ENCODE peak calls at places on chromosomes 11 and 22, in five cellular contexts. T, S, A, O and U are unnamed samples.

GRCh38 chr11:43735931-43736330 is 55.4 kb downstream of the HSD17B12 start:
- DNase-seq in T (no peak), S (no peak), A (no peak), O (no peak), U (no peak)

GRCh38 chr11:9351956-9352355 is 32.5 kb upstream of the IPO7 start:
- DNase-seq in T (no peak), S (no peak), A (peak; percentile 48), O (no peak), U (no peak)

GRCh38 chr22:17712441-17712840 is 61.8 kb downstream of the BID start:
- DNase-seq in T (no peak), S (no peak), A (peak; percentile 45), O (no peak), U (no peak)

GRCh38 chr22:43423046-43423445 is 11.2 kb downstream of the MPPED1 start:
- DNase-seq in T (no peak), S (no peak), A (no peak), O (no peak), U (no peak)

GRCh38 chr22:48075604-48076400 is 1313.4 kb downstream of the TBC1D22A start:
- DNase-seq in T (no peak), S (no peak), A (no peak), O (no peak), U (no peak)

GRCh38 chr22:20635227-20635591 is 127.8 kb downstream of the MED15 start:
- DNase-seq in T (no peak), S (no peak), A (no peak), O (no peak), U (no peak)

GRCh38 chr22:17095538-17095937 is 10.7 kb downstream of the IL17RA start:
- DNase-seq in T (no peak), S (no peak), A (no peak), O (no peak), U (no peak)

GRCh38 chr11:117387992-117388765 is 60.5 kb downstream of the CEP164 start:
- DNase-seq in T (peak; percentile 9), S (no peak), A (peak; percentile 53), O (no peak), U (no peak)

GRCh38 chr11:43574949-43575915 is 105.3 kb upstream of the HSD17B12 start:
- DNase-seq in T (peak; percentile 36), S (no peak), A (peak; percentile 70), O (peak; percentile 65), U (peak; percentile 45)

GRCh38 chr11:65872555-65873279 is at the start of gene EFEMP2:
- DNase-seq in T (no peak), S (no peak), A (peak; percentile 49), O (peak; percentile 73), U (no peak)

GRCh38 chr11:528815-529728 is 6.3 kb downstream of the HRAS start:
- DNase-seq in T (no peak), S (no peak), A (no peak), O (peak; percentile 6), U (no peak)

GRCh38 chr22:45013138-45013537 is 3.3 kb upstream of the PHF21B start:
- DNase-seq in T (no peak), S (no peak), A (no peak), O (no peak), U (no peak)

GRCh38 chr22:29190051-29190450 is 15.6 kb upstream of the EMID1 start:
- DNase-seq in T (no peak), S (no peak), A (no peak), O (no peak), U (no peak)

GRCh38 chr11:16737860-16738197 is 618 bp upstream of the C11orf58 start:
- DNase-seq in T (no peak), S (no peak), A (no peak), O (peak; percentile 28), U (no peak)

GRCh38 chr22:23315341-23315917 is 135.1 kb downstream of the BCR start:
- DNase-seq in T (peak; percentile 66), S (no peak), A (peak; percentile 82), O (peak; percentile 86), U (peak; percentile 58)

GRCh38 chr11:8357891-8358566 is 94.4 kb upstream of the LMO1 start:
- DNase-seq in T (no peak), S (no peak), A (no peak), O (no peak), U (peak; percentile 40)

GRCh38 chr11:8056810-8057463 is 24.1 kb upstream of the TUB start:
- DNase-seq in T (no peak), S (peak; percentile 4), A (peak; percentile 74), O (peak; percentile 85), U (no peak)

GRCh38 chr22:31607696-31608095 is 54.3 kb downstream of the PISD start:
- DNase-seq in T (no peak), S (no peak), A (no peak), O (no peak), U (no peak)

GRCh38 chr22:19903513-19903912 is 38.1 kb upstream of the COMT start:
- DNase-seq in T (no peak), S (no peak), A (no peak), O (no peak), U (no peak)

GRCh38 chr11:119618208-119618909 is 110.6 kb downstream of the NECTIN1 start:
- DNase-seq in T (no peak), S (no peak), A (no peak), O (no peak), U (peak; percentile 94)

GRCh38 chr11:95708681-95709080 is 80.9 kb downstream of the FAM76B start:
- DNase-seq in T (no peak), S (no peak), A (no peak), O (no peak), U (no peak)

GRCh38 chr22:23119492-23120414 is 22.0 kb downstream of the RSPH14 start:
- DNase-seq in T (peak; percentile 2), S (no peak), A (no peak), O (no peak), U (peak; percentile 45)

GRCh38 chr11:84558085-84558905 is 1068.8 kb downstream of the DLG2 start:
- DNase-seq in T (peak; percentile 34), S (peak; percentile 31), A (peak; percentile 48), O (peak; percentile 75), U (peak; percentile 74)

GRCh38 chr11:114132427-114132826 is 72.9 kb downstream of the ZBTB16 start:
- DNase-seq in T (no peak), S (no peak), A (no peak), O (no peak), U (peak; percentile 23)

GRCh38 chr11:19853016-19853415 is 140.4 kb downstream of the NAV2 start:
- DNase-seq in T (peak; percentile 27), S (no peak), A (no peak), O (no peak), U (no peak)

GRCh38 chr11:112889446-112889845 is 71.8 kb upstream of the NCAM1 start:
- DNase-seq in T (no peak), S (no peak), A (no peak), O (no peak), U (no peak)

GRCh38 chr11:47979378-47980092 is 824 bp upstream of the PTPRJ start:
- DNase-seq in T (no peak), S (no peak), A (peak; percentile 26), O (no peak), U (peak; percentile 94)

GRCh38 chr11:103924166-103925013 is 112.0 kb upstream of the DDI1 start:
- DNase-seq in T (no peak), S (no peak), A (no peak), O (no peak), U (no peak)

GRCh38 chr11:118872403-118872821 is 11.3 kb upstream of the CXCR5 start:
- DNase-seq in T (no peak), S (no peak), A (no peak), O (no peak), U (no peak)

GRCh38 chr22:40312050-40312449 is 34.2 kb upstream of the ADSL start:
- DNase-seq in T (no peak), S (no peak), A (no peak), O (no peak), U (no peak)

GRCh38 chr22:40310081-40310770 is 36.1 kb upstream of the ADSL start:
- DNase-seq in T (peak; percentile 77), S (no peak), A (peak; percentile 76), O (peak; percentile 61), U (peak; percentile 76)

GRCh38 chr22:40313007-40313406 is 33.3 kb upstream of the ADSL start:
- DNase-seq in T (no peak), S (no peak), A (no peak), O (no peak), U (no peak)

GRCh38 chr22:40308999-40309578 is 37.2 kb upstream of the ADSL start:
- DNase-seq in T (no peak), S (no peak), A (no peak), O (no peak), U (no peak)

GRCh38 chr22:40310771-40311120 is 35.6 kb upstream of the ADSL start:
- DNase-seq in T (no peak), S (no peak), A (no peak), O (no peak), U (no peak)
- H3K36me3 ChIP-seq in T (peaks cover 47% of the 10 kb centered on the region), S (peaks cover 5% of the 10 kb centered on the region), A (peaks cover 34% of the 10 kb centered on the region), O (no peaks in the 10 kb centered on the region), U (peaks cover 9% of the 10 kb centered on the region)

GRCh38 chr11:105741488-105742020 is 131.7 kb downstream of the GRIA4 start:
- DNase-seq in T (no peak), S (no peak), A (no peak), O (no peak), U (no peak)

GRCh38 chr11:105740164-105740903 is 130.5 kb downstream of the GRIA4 start:
- DNase-seq in T (no peak), S (no peak), A (no peak), O (no peak), U (no peak)

GRCh38 chr11:105734422-105734821 is 124.5 kb downstream of the GRIA4 start:
- DNase-seq in T (no peak), S (no peak), A (no peak), O (peak; percentile 23), U (no peak)

DNA sequence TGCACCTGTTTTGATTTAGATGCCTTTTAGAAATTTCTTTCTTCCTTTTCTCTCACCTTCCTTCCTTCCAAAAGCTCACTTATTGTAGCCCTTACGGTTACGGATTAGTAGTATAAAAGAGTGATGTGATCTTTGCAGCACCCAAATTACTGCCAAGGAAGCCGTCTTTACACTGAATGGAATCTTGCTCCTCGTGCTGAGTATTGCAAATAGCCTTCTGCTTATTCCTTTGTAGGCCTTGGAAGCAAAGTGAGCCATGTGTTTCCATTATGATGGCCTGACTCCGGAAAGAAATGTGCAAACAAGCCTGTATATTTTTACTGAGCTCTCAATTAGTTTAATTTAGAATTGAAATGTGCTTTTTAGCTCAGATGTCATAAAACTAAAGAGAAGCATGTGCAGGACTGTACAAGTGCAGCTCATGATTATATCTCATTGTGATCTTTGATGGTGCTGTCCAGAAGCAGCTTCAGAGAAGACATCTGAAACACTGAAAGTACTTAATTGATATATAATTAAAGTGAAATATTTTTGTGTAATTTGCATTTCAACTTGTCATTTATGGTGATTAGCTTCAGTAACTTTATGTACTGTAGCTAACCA is 129.2 kb downstream of the GRIA4 start:
- DNase-seq in T (no peak), S (no peak), A (no peak), O (no peak), U (no peak)
- H3K36me3 ChIP-seq in T (no peaks in the 10 kb centered on the region), S (no peaks in the 10 kb centered on the region), A (no peaks in the 10 kb centered on the region), O (no peaks in the 10 kb centered on the region), U (no peaks in the 10 kb centered on the region)

DNA sequence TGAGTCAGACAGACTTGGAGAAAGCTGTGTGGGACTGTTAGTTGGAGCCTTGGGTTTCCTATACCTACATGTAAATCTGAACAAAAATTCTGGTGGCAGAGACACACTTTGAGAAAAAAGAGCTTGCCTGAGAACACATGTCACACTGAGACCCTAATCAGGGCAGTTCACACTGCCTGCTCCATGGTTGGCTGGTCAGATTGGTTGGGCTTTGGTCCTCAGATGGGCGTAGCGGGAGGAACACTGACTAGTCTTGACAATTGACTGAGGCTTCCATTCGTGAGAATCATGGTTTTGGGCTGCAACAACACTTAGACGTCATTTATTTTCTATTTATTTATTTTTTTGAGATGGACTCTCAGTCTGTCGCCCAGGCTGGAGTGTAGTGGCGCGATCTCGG is 6.9 kb downstream of the PPP6R3 start:
- DNase-seq in T (no peak), S (no peak), A (no peak), O (no peak), U (no peak)
- H3K36me3 ChIP-seq in T (no peaks in the 10 kb centered on the region), S (no peaks in the 10 kb centered on the region), A (peaks cover 5% of the 10 kb centered on the region), O (no peaks in the 10 kb centered on the region), U (peaks cover 5% of the 10 kb centered on the region)

GRCh38 chr11:62880803-62881578 is at the start of gene SLC3A2:
- DNase-seq in T (peak; percentile 76), S (peak; percentile 56), A (peak; percentile 88), O (peak; percentile 96), U (peak; percentile 92)
- H3K36me3 ChIP-seq in T (peaks cover 42% of the 10 kb centered on the region), S (peaks cover 6% of the 10 kb centered on the region), A (peaks cover 27% of the 10 kb centered on the region), O (no peaks in the 10 kb centered on the region), U (peaks cover 23% of the 10 kb centered on the region)